ENCODE peak calls at places on chromosome 5, in five cellular contexts. One of them, this sample, is unnamed.

GRCh38 chr5:102903074-102903871 is 148.2 kb downstream of the PAM start:
- DNase-seq in H1: no peak
- DNase-seq in GM12891: no peak
- DNase-seq in transverse colon: no peak
- DNase-seq in GM12892: no peak
- DNase-seq in this sample: no peak

GRCh38 chr5:106959447-106959846 is 711.3 kb downstream of the EFNA5 start:
- DNase-seq in H1: no peak
- DNase-seq in GM12891: no peak
- DNase-seq in transverse colon: peak; percentile 16
- DNase-seq in GM12892: no peak
- DNase-seq in this sample: no peak

GRCh38 chr5:72472666-72473422 is 34.4 kb downstream of the ZNF366 start:
- DNase-seq in H1: no peak
- DNase-seq in GM12891: no peak
- DNase-seq in transverse colon: no peak
- DNase-seq in GM12892: no peak
- DNase-seq in this sample: no peak

GRCh38 chr5:134328619-134329018 is 38.4 kb downstream of the CDKL3 start:
- DNase-seq in H1: no peak
- DNase-seq in GM12891: no peak
- DNase-seq in transverse colon: no peak
- DNase-seq in GM12892: no peak
- DNase-seq in this sample: no peak

GRCh38 chr5:5209101-5209500 is 69.0 kb downstream of the ADAMTS16 start:
- DNase-seq in H1: no peak
- DNase-seq in GM12891: no peak
- DNase-seq in transverse colon: no peak
- DNase-seq in GM12892: no peak
- DNase-seq in this sample: no peak

GRCh38 chr5:111277061-111277460 is 52.9 kb downstream of the CAMK4 start:
- DNase-seq in H1: no peak
- DNase-seq in GM12891: no peak
- DNase-seq in transverse colon: no peak
- DNase-seq in GM12892: no peak
- DNase-seq in this sample: no peak

GRCh38 chr5:169116961-169117461 is 183.9 kb downstream of the SLIT3 start:
- DNase-seq in H1: no peak
- DNase-seq in GM12891: no peak
- DNase-seq in transverse colon: no peak
- DNase-seq in GM12892: no peak
- DNase-seq in this sample: no peak

GRCh38 chr5:150788974-150789373 is 10.4 kb downstream of the SMIM3 start:
- DNase-seq in H1: no peak
- DNase-seq in GM12891: no peak
- DNase-seq in transverse colon: no peak
- DNase-seq in GM12892: no peak
- DNase-seq in this sample: no peak

GRCh38 chr5:62093981-62094380 is 212.0 kb upstream of the KIF2A start:
- DNase-seq in H1: no peak
- DNase-seq in GM12891: no peak
- DNase-seq in transverse colon: no peak
- DNase-seq in GM12892: no peak
- DNase-seq in this sample: peak; percentile 36

GRCh38 chr5:165783024-165783423 is 2277.6 kb downstream of the MAT2B start:
- DNase-seq in H1: no peak
- DNase-seq in GM12891: no peak
- DNase-seq in transverse colon: no peak
- DNase-seq in GM12892: no peak
- DNase-seq in this sample: no peak
- TF ChIP-seq POLR2AphosphoS5 in H1: no peak
- TF ChIP-seq POLR2AphosphoS5 in GM12891: no peak
- TF ChIP-seq POLR2AphosphoS5 in transverse colon: no peak
- TF ChIP-seq POLR2AphosphoS5 in GM12892: no peak
- TF ChIP-seq POLR2AphosphoS5 in this sample: no peak

GRCh38 chr5:180792287-180792964 is 10.2 kb downstream of the MGAT1 start:
- DNase-seq in H1: no peak
- DNase-seq in GM12891: no peak
- DNase-seq in transverse colon: no peak
- DNase-seq in GM12892: no peak
- DNase-seq in this sample: peak; percentile 85
- TF ChIP-seq POLR2AphosphoS5 in H1: no peak
- TF ChIP-seq POLR2AphosphoS5 in GM12891: no peak
- TF ChIP-seq POLR2AphosphoS5 in transverse colon: no peak
- TF ChIP-seq POLR2AphosphoS5 in GM12892: no peak
- TF ChIP-seq POLR2AphosphoS5 in this sample: no peak

DNA sequence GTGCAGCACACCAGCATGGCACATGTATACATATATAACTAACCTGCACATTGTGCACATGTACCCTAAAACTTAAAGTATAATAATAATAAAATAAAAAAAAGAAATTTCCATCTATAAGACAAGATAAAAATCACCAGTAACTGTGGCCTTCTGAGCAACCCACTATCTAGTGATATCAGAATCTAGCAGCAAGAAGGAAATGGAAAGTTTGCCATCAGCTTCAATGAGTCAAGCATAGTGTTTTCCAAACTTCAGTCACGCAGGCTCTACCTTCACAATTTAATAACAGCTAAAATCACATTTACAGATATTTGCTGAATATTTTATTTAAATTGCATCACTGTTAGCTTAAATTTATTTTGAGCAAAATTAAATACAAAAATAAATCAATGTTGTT is 345.3 kb upstream of the CD180 start:
- DNase-seq in H1: no peak
- DNase-seq in GM12891: no peak
- DNase-seq in transverse colon: no peak
- DNase-seq in GM12892: no peak
- DNase-seq in this sample: no peak
- TF ChIP-seq POLR2AphosphoS5 in H1: no peak
- TF ChIP-seq POLR2AphosphoS5 in GM12891: no peak
- TF ChIP-seq POLR2AphosphoS5 in transverse colon: no peak
- TF ChIP-seq POLR2AphosphoS5 in GM12892: no peak
- TF ChIP-seq POLR2AphosphoS5 in this sample: no peak

DNA sequence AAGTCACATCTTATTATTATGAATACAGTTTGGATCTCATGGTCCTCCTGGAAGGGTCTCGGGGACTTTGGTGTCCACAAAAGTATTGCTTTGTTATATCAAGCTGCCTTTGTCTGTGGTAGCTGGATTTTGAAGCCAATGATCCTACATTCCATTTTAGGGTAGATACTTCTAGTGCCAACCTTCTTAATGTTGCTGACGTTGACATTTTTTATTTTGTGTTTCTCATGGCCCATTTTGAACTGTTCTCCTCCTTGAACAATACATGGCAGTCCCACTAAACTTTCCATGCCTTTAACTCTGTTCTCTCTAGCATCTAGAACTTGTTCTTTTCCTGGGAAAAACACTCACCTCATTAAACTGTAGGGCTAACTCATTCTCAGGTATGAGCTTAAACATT is 425.8 kb downstream of the KCTD16 start:
- DNase-seq in H1: no peak
- DNase-seq in GM12891: no peak
- DNase-seq in transverse colon: no peak
- DNase-seq in GM12892: no peak
- DNase-seq in this sample: no peak
- TF ChIP-seq POLR2AphosphoS5 in H1: no peak
- TF ChIP-seq POLR2AphosphoS5 in GM12891: no peak
- TF ChIP-seq POLR2AphosphoS5 in transverse colon: no peak
- TF ChIP-seq POLR2AphosphoS5 in GM12892: no peak
- TF ChIP-seq POLR2AphosphoS5 in this sample: no peak

GRCh38 chr5:27472875-27473274 is 434.5 kb upstream of the CDH9 start:
- DNase-seq in H1: no peak
- DNase-seq in GM12891: no peak
- DNase-seq in transverse colon: no peak
- DNase-seq in GM12892: no peak
- DNase-seq in this sample: no peak

GRCh38 chr5:27474054-27474323 is 435.6 kb upstream of the CDH9 start:
- DNase-seq in H1: no peak
- DNase-seq in GM12891: no peak
- DNase-seq in transverse colon: no peak
- DNase-seq in GM12892: no peak
- DNase-seq in this sample: no peak

GRCh38 chr5:27473300-27474053 is 435.1 kb upstream of the CDH9 start:
- DNase-seq in H1: no peak
- DNase-seq in GM12891: no peak
- DNase-seq in transverse colon: no peak
- DNase-seq in GM12892: no peak
- DNase-seq in this sample: no peak

GRCh38 chr5:27474395-27474794 is 436.0 kb upstream of the CDH9 start:
- DNase-seq in H1: no peak
- DNase-seq in GM12891: no peak
- DNase-seq in transverse colon: no peak
- DNase-seq in GM12892: no peak
- DNase-seq in this sample: no peak

DNA sequence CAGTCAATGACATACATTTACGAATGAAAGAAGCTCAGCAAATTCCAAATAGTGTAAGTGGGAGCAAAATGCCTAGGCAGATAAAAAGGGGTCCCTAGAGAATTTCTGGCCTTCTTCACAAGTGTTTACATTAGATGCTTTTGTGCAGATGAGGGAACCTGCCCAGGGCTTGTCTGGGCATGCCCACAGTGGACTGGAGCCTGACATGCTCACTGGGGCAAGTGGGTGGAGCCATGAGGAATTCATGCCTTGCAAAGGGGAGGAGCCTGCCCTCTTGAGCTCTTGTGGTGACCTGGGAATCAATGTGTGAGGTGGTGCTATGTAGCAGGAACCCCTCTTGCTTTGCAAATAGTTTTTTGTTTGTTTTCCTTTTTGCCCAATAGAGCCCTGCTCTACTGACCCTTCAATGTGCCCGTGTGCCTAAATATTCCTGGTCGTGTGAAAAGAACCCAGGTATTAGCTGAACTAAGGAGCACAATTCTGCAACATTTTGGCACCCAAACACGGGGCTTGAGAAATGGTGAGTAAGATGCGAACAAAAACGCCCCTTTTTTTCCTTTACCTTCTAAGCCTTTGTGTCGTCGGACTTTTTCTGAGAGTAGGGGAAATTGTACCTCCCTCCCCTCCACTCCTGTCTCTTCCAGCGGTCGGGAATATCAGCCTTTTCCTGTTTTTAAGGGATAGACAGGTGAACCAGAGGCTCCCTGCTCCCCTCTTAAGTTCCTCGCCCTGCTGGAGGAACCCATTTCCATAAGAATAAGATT is 433.8 kb upstream of the CDH9 start:
- DNase-seq in H1: peak; percentile 54
- DNase-seq in GM12891: no peak
- DNase-seq in transverse colon: no peak
- DNase-seq in GM12892: peak; percentile 1
- DNase-seq in this sample: no peak
- TF ChIP-seq POLR2AphosphoS5 in H1: peak; percentile 97
- TF ChIP-seq POLR2AphosphoS5 in GM12891: peak; percentile 51
- TF ChIP-seq POLR2AphosphoS5 in transverse colon: no peak
- TF ChIP-seq POLR2AphosphoS5 in GM12892: no peak
- TF ChIP-seq POLR2AphosphoS5 in this sample: no peak

GRCh38 chr5:20213803-20214202 is 225.8 kb upstream of the CDH18 start:
- DNase-seq in H1: no peak
- DNase-seq in GM12891: no peak
- DNase-seq in transverse colon: no peak
- DNase-seq in GM12892: no peak
- DNase-seq in this sample: no peak
- TF ChIP-seq POLR2AphosphoS5 in H1: no peak
- TF ChIP-seq POLR2AphosphoS5 in GM12891: no peak
- TF ChIP-seq POLR2AphosphoS5 in transverse colon: no peak
- TF ChIP-seq POLR2AphosphoS5 in GM12892: no peak
- TF ChIP-seq POLR2AphosphoS5 in this sample: no peak

DNA sequence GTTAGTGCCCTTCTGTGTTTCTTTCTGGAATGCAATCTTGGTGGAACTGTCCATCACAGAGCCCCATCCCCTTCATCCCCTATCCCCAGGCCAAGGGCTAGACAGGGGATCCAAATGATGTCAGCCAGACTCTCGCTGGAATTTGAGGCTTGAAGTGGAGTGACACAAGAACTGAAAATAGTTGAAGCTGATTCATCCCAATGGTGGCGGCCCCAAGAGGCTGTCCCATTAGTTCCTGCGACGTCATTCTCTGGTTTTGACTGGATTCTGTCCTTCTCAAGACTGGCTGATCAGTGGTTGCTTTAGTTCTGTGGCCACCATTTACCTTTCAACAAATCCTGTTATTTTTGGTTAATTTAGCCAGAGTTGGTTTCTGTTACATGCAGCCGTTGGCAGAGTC is 59.9 kb downstream of the SUB1 start:
- DNase-seq in H1: no peak
- DNase-seq in GM12891: no peak
- DNase-seq in transverse colon: no peak
- DNase-seq in GM12892: no peak
- DNase-seq in this sample: no peak
- TF ChIP-seq POLR2AphosphoS5 in H1: no peak
- TF ChIP-seq POLR2AphosphoS5 in GM12891: no peak
- TF ChIP-seq POLR2AphosphoS5 in transverse colon: no peak
- TF ChIP-seq POLR2AphosphoS5 in GM12892: no peak
- TF ChIP-seq POLR2AphosphoS5 in this sample: no peak

DNA sequence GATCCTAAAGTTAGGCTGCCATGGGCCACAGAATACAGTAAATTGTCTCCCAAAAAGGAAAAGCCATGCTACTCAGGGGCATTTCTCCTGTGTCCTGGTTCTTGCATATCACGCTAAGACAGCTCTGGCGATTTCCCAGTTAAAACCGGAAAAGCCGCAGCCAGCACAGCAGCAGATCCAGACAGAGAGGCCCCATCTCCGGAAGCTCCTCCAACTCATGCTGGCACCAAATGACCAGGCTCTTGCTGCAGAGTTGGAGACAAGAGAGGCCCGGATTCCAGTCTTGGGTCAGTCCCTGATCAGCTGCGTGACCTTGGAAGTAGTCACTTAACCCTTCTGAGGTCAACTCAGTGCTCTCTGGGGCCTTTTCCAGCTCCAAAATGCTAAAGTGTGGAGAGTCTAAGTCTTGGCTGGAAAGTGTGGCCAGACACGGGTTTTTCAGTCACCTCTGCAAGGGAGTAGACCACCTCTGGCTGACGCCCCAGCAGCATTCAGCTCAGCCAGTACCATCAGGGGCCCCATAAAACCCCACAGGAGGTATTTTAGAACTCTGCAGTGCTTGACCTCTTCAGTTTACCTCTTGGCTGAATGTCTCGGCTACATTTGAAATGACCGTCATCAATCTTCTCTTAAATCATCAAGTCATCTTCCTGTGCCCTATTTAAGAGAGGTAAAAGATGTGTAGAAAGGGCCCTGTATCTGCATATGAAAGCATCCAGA is 16.2 kb downstream of the GDNF start:
- DNase-seq in H1: no peak
- DNase-seq in GM12891: no peak
- DNase-seq in transverse colon: no peak
- DNase-seq in GM12892: no peak
- DNase-seq in this sample: no peak
- TF ChIP-seq POLR2AphosphoS5 in H1: no peak
- TF ChIP-seq POLR2AphosphoS5 in GM12891: no peak
- TF ChIP-seq POLR2AphosphoS5 in transverse colon: no peak
- TF ChIP-seq POLR2AphosphoS5 in GM12892: no peak
- TF ChIP-seq POLR2AphosphoS5 in this sample: no peak

This sample was measured in upper lobe of left lung.